ENCODE peak calls at places on chromosome 4, in nine cellular contexts. G, L, K, T, E, I, V, U and D are unnamed samples.

GRCh38 chr4:76306882-76307669 is 543 bp downstream of the STBD1 start:
- DNase-seq in I (no peak), T (peak), V (peak), U (no peak), G (no peak), E (no peak), K (no peak), L (peak), D (peak)

GRCh38 chr4:147157860-147158701 is 212.4 kb upstream of the TTC29 start:
- DNase-seq in E (no peak), K (no peak), L (peak), U (no peak), I (no peak), T (no peak), V (peak), G (no peak), D (no peak)

GRCh38 chr4:86757468-86757867 is 91.7 kb downstream of the SLC10A6 start:
- DNase-seq in L (no peak), V (no peak), E (no peak), T (no peak), G (no peak), K (no peak), I (no peak), U (no peak), D (no peak)

GRCh38 chr4:113445286-113445685 is 316.3 kb downstream of the CAMK2D start:
- DNase-seq in U (no peak), L (no peak), K (no peak), V (peak), I (no peak), G (no peak), T (no peak), E (no peak), D (peak)

GRCh38 chr4:124526321-124526720 is 186.2 kb downstream of the ANKRD50 start:
- DNase-seq in K (no peak), L (no peak), I (no peak), V (no peak), T (no peak), G (no peak), U (no peak), E (no peak), D (no peak)

GRCh38 chr4:150149381-150149780 is 71.1 kb downstream of the DCLK2 start:
- DNase-seq in K (no peak), T (no peak), V (no peak), G (no peak), U (no peak), L (no peak), I (no peak), E (no peak), D (no peak)

GRCh38 chr4:67996127-67996526 is 32.8 kb upstream of the TMPRSS11A start:
- DNase-seq in V (no peak), I (no peak), K (no peak), L (no peak), G (no peak), T (no peak), E (no peak), U (no peak), D (no peak)

GRCh38 chr4:114734581-114734980 is 136.0 kb downstream of the UGT8 start:
- DNase-seq in U (no peak), G (peak), K (no peak), L (no peak), T (no peak), I (no peak), V (no peak), E (no peak), D (peak)

GRCh38 chr4:31983246-31983645 is 1263.1 kb downstream of the PCDH7 start:
- DNase-seq in L (no peak), U (no peak), E (no peak), K (no peak), V (no peak), T (no peak), I (no peak), G (no peak), D (no peak)

GRCh38 chr4:2829321-2829932 is 14.2 kb upstream of the ADD1 start:
- DNase-seq in T (no peak), L (peak), U (no peak), G (no peak), E (no peak), I (no peak), K (no peak), V (no peak), D (no peak)

GRCh38 chr4:87465739-87466366 is 43.5 kb downstream of the NUDT9 start:
- DNase-seq in G (no peak), I (peak), U (no peak), V (peak), T (no peak), L (no peak), E (peak), K (no peak), D (peak)

GRCh38 chr4:85952982-85953650 is 406.7 kb downstream of the MAPK10 start:
- DNase-seq in K (no peak), T (no peak), E (no peak), G (no peak), L (no peak), V (peak), I (no peak), U (no peak), D (no peak)

GRCh38 chr4:24850669-24851068 is 55.3 kb downstream of the SOD3 start:
- DNase-seq in G (no peak), T (no peak), I (peak), K (no peak), E (no peak), V (peak), L (no peak), U (no peak), D (peak)

GRCh38 chr4:38894340-38894982 is 26.9 kb downstream of the FAM114A1 start:
- DNase-seq in T (no peak), L (no peak), I (no peak), E (no peak), K (no peak), G (no peak), U (no peak), V (no peak), D (peak)

GRCh38 chr4:176277162-176277904 is 8.3 kb upstream of the ASB5 start:
- DNase-seq in K (peak), U (no peak), T (peak), E (peak), V (peak), G (no peak), L (peak), I (peak), D (peak)

GRCh38 chr4:80240976-80241375 is 25.5 kb upstream of the FGF5 start:
- DNase-seq in K (no peak), I (no peak), G (no peak), V (no peak), T (no peak), E (no peak), U (no peak), L (no peak), D (peak)